ENCODE peak calls at places on chromosomes 16 and 17, in five cellular contexts. W is activated CD8-positive, alpha-beta T cell treated with anti-CD3 and anti-CD28 coated beads, Interleukin-2, amount 10 ng/mL, durations not matched to agents 7 days and 5 days; G is aorta; F is hepatic stellate cell; X is stimulated activated CD4-positive, alpha-beta T cell treated with anti-CD3 and anti-CD28 coated beads, Interleukin-12 subunit alpha, Interleukin-12 subunit beta, amount 100 ng/mL, for 4 hours. S is an unnamed sample.

GRCh38 chr17:14459955-14460354 is 159.1 kb downstream of the HS3ST3B1 start:
- DNase-seq in W (no peak), F (no peak), X (no peak), G (no peak), S (no peak)

GRCh38 chr16:49179714-49180330 is 101.8 kb downstream of the CBLN1 start:
- DNase-seq in F (no peak), X (no peak), W (no peak), G (no peak), S (no peak)

GRCh38 chr17:50199651-50200446 is 1.6 kb downstream of the COL1A1 start:
- DNase-seq in X (peak; percentile 54), G (peak; percentile 95), F (peak; percentile 92), W (peak; percentile 80), S (peak; percentile 59)

GRCh38 chr17:44065668-44066203 is 735 bp downstream of the LSM12 start:
- DNase-seq in X (peak; percentile 10), W (peak; percentile 33), F (no peak), G (no peak), S (no peak)

GRCh38 chr17:80940171-80941123 is 51.2 kb upstream of the CHMP6 start:
- DNase-seq in F (no peak), W (no peak), X (no peak), G (peak; percentile 44), S (no peak)

GRCh38 chr16:15777533-15778203 is 79.2 kb downstream of the MYH11 start:
- DNase-seq in X (no peak), G (no peak), F (no peak), W (peak; percentile 33), S (peak; percentile 47)

GRCh38 chr17:38528101-38528500 is 77.7 kb downstream of the SRCIN1 start:
- DNase-seq in G (peak; percentile 26), F (no peak), W (no peak), X (no peak), S (no peak)

GRCh38 chr16:19879241-19879792 is 5.3 kb downstream of the GPRC5B start:
- DNase-seq in W (no peak), X (no peak), F (no peak), G (no peak), S (no peak)

GRCh38 chr17:16286947-16287562 is 66.2 kb downstream of the CENPV start:
- DNase-seq in F (no peak), W (no peak), X (no peak), G (no peak), S (no peak)

GRCh38 chr17:44786551-44787081 is 27.8 kb downstream of the ADAM11 start:
- DNase-seq in F (no peak), G (no peak), W (no peak), X (no peak), S (no peak)